ENCODE peak calls at places on chromosomes 5 and 9, in five cellular contexts. Z, X, U, L and H are unnamed samples. For H3K4me1, the result is how much of the 10 kb centered on the place peaks cover.

GRCh38 chr5:43482490-43483064 is 1.1 kb downstream of the TMEM267 start:
- DNase-seq in Z (no peak), X (peak), U (no peak), L (no peak), H (no peak)

GRCh38 chr9:30089428-30089827 is 2295.0 kb upstream of the ACO1 start:
- DNase-seq in Z (no peak), X (no peak), U (no peak), L (no peak), H (no peak)

GRCh38 chr5:94745786-94746730 is 127.6 kb downstream of the SLF1 start:
- DNase-seq in Z (no peak), X (no peak), U (no peak), L (no peak), H (no peak)

GRCh38 chr9:107600060-107600573 is 110.5 kb upstream of the KLF4 start:
- DNase-seq in Z (peak), X (no peak), U (no peak), L (no peak), H (peak)

GRCh38 chr9:91433180-91433579 is 9.5 kb upstream of the NFIL3 start:
- DNase-seq in Z (no peak), X (peak), U (no peak), L (no peak), H (no peak)

GRCh38 chr9:77647659-77648457 is at the start of gene GNA14:
- DNase-seq in Z (peak), X (no peak), U (no peak), L (no peak), H (peak)

GRCh38 chr5:620586-621180 is 8.5 kb downstream of the CEP72 start:
- DNase-seq in Z (peak), X (no peak), U (no peak), L (no peak), H (no peak)

GRCh38 chr9:91814681-91815212 is 135.3 kb downstream of the ROR2 start:
- DNase-seq in Z (no peak), X (no peak), U (no peak), L (no peak), H (no peak)

GRCh38 chr9:95778957-95779356 is 96.5 kb upstream of the ERCC6L2 start:
- DNase-seq in Z (peak), X (no peak), U (no peak), L (peak), H (no peak)

GRCh38 chr5:124659798-124660197 is 86.6 kb downstream of the ZNF608 start:
- DNase-seq in Z (no peak), X (no peak), U (no peak), L (no peak), H (no peak)

GRCh38 chr5:54470677-54471076 is 15.2 kb downstream of the HSPB3 start:
- DNase-seq in Z (no peak), X (no peak), U (no peak), L (no peak), H (no peak)

GRCh38 chr9:16461231-16461840 is 409.1 kb downstream of the BNC2 start:
- DNase-seq in Z (no peak), X (no peak), U (no peak), L (no peak), H (no peak)

GRCh38 chr5:35003018-35003957 is 44.5 kb downstream of the AGXT2 start:
- DNase-seq in Z (peak), X (peak), U (no peak), L (peak), H (no peak)

GRCh38 chr5:132776077-132776931 is 735 bp downstream of the SEPTIN8 start:
- DNase-seq in Z (no peak), X (peak), U (no peak), L (no peak), H (peak)

GRCh38 chr9:107240260-107240659 is 42.8 kb upstream of the RAD23B start:
- DNase-seq in Z (no peak), X (no peak), U (no peak), L (no peak), H (no peak)

GRCh38 chr5:78550891-78551290 is 97.7 kb downstream of the LHFPL2 start:
- DNase-seq in Z (no peak), X (no peak), U (no peak), L (no peak), H (no peak)

GRCh38 chr9:15722888-15723287 is 170.0 kb downstream of the CCDC171 start:
- DNase-seq in Z (no peak), X (no peak), U (no peak), L (no peak), H (no peak)

GRCh38 chr9:129027685-129028191 is 393 bp downstream of the SH3GLB2 start:
- DNase-seq in Z (peak), X (peak), U (no peak), L (peak), H (peak)

GRCh38 chr5:146761809-146762208 is 116.7 kb downstream of the PPP2R2B start:
- DNase-seq in Z (no peak), X (no peak), U (no peak), L (no peak), H (no peak)

GRCh38 chr5:136749016-136749415 is 383.7 kb upstream of the TRPC7 start:
- DNase-seq in Z (no peak), X (no peak), U (no peak), L (no peak), H (no peak)

GRCh38 chr5:95718203-95718602 is 12.9 kb upstream of the RHOBTB3 start:
- DNase-seq in Z (no peak), X (no peak), U (no peak), L (no peak), H (no peak)

GRCh38 chr9:105401651-105402050 is 46.2 kb upstream of the FSD1L start:
- DNase-seq in Z (no peak), X (no peak), U (no peak), L (no peak), H (no peak)

GRCh38 chr5:168766038-168766700 is 187.0 kb upstream of the PANK3 start:
- DNase-seq in Z (no peak), X (no peak), U (no peak), L (no peak), H (no peak)

GRCh38 chr9:72205513-72205912 is 56.3 kb downstream of the GDA start:
- DNase-seq in Z (no peak), X (no peak), U (no peak), L (no peak), H (no peak)

GRCh38 chr9:36275060-36275459 is 16.8 kb upstream of the GNE start:
- DNase-seq in Z (no peak), X (no peak), U (no peak), L (no peak), H (no peak)

GRCh38 chr5:116486588-116486987 is 88.0 kb downstream of the SEMA6A start:
- DNase-seq in Z (no peak), X (no peak), U (no peak), L (no peak), H (no peak)

GRCh38 chr5:123717139-123717538 is 205.2 kb downstream of the CSNK1G3 start:
- DNase-seq in Z (no peak), X (no peak), U (no peak), L (no peak), H (no peak)

GRCh38 chr9:128724744-128725211 is 851 bp upstream of the ZDHHC12 start:
- DNase-seq in Z (peak), X (peak), U (no peak), L (peak), H (peak)

GRCh38 chr5:100799166-100799565 is 103.9 kb downstream of the ST8SIA4 start:
- DNase-seq in Z (no peak), X (no peak), U (no peak), L (no peak), H (no peak)

GRCh38 chr5:132775439-132776076 is 1.5 kb downstream of the SEPTIN8 start:
- DNase-seq in Z (no peak), X (no peak), U (no peak), L (no peak), H (no peak)

GRCh38 chr5:154242442-154242841 is 51.9 kb downstream of the GALNT10 start:
- DNase-seq in Z (no peak), X (no peak), U (no peak), L (no peak), H (no peak)

GRCh38 chr9:11742471-11742870 is 950.7 kb upstream of the TYRP1 start:
- DNase-seq in Z (no peak), X (no peak), U (no peak), L (no peak), H (no peak)

DNA sequence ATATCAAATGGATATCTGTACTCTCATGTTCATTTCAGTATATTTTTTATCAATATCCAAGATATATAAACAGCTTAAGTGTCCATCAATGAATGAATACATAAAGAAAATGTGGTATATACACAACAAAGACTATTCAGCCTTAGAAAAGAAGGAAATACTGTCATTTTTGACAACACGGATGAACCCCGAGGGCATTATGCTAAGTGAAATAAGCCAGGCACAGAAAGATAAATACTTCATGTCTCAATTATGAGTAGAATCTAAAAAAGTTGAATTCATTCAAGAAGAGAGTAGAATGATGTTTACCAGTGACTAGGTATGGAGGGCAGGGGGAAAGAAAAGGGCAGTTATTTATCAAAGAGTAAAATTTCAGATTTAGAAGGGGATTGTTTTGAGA is 949.8 kb upstream of the TYRP1 start:
- DNase-seq in Z (no peak), X (no peak), U (no peak), L (no peak), H (no peak)
- H3K4me1 ChIP-seq in Z (under half), X (under half), U (under half), L (under half), H (under half)

GRCh38 chr5:134763221-134763620 is 4.6 kb downstream of the DDX46 start:
- DNase-seq in Z (no peak), X (no peak), U (no peak), L (no peak), H (no peak)

GRCh38 chr5:134769206-134769605 is 10.6 kb downstream of the DDX46 start:
- DNase-seq in Z (no peak), X (no peak), U (no peak), L (no peak), H (no peak)
- TF ChIP-seq CTCF in Z (no peak), X (no peak), U (no peak), L (no peak), H (no peak)

GRCh38 chr5:172104021-172104420 is 84.0 kb downstream of the STK10 start:
- DNase-seq in Z (no peak), X (no peak), U (no peak), L (no peak), H (no peak)
- TF ChIP-seq POLR2A in Z (no peak), X (no peak), U (no peak), L (no peak), H (no peak)

GRCh38 chr5:64318175-64318574 is 152.5 kb downstream of the RNF180 start:
- DNase-seq in Z (no peak), X (no peak), U (no peak), L (no peak), H (no peak)

DNA sequence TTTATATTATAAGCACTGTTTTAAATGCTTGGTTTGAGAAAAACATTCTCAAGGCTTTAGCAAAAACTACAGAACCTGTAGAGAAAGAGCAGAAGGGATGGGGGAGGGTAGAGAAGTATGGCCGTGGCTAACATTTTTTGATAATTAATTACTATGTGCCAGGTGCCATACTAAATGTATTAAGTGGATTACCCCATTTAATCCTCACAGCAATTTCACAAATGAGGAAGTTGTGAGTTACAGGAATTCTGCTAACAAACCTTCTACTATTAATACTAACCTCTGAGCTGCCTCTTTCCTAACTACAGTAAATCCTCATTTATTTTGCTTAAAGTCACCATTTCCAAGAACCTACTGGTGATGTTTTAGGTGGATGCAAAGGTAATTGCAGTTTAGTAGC is 157.9 kb downstream of the RNF180 start:
- DNase-seq in Z (no peak), X (no peak), U (no peak), L (no peak), H (no peak)
- H3K4me1 ChIP-seq in Z (under half), X (under half), U (under half), L (under half), H (under half)

GRCh38 chr5:138536665-138537315 is 6.2 kb downstream of the ETF1 start:
- DNase-seq in Z (no peak), X (no peak), U (no peak), L (no peak), H (no peak)
- TF ChIP-seq CTCF in Z (no peak), X (peak), U (peak), L (no peak), H (no peak)

GRCh38 chr5:139951296-139951924 is 91.7 kb downstream of the NRG2 start:
- DNase-seq in Z (no peak), X (no peak), U (no peak), L (no peak), H (no peak)
- TF ChIP-seq POLR2A in Z (no peak), X (no peak), U (no peak), L (no peak), H (no peak)

GRCh38 chr9:124297553-124297905 is 39.8 kb downstream of the NEK6 start:
- DNase-seq in Z (peak), X (peak), U (no peak), L (peak), H (peak)

GRCh38 chr9:124297915-124298645 is 40.3 kb downstream of the NEK6 start:
- DNase-seq in Z (no peak), X (no peak), U (no peak), L (no peak), H (no peak)

GRCh38 chr9:124296800-124297552 is 39.2 kb downstream of the NEK6 start:
- DNase-seq in Z (no peak), X (no peak), U (no peak), L (no peak), H (no peak)

GRCh38 chr9:124295097-124295794 is 37.5 kb downstream of the NEK6 start:
- DNase-seq in Z (no peak), X (no peak), U (no peak), L (no peak), H (no peak)

DNA sequence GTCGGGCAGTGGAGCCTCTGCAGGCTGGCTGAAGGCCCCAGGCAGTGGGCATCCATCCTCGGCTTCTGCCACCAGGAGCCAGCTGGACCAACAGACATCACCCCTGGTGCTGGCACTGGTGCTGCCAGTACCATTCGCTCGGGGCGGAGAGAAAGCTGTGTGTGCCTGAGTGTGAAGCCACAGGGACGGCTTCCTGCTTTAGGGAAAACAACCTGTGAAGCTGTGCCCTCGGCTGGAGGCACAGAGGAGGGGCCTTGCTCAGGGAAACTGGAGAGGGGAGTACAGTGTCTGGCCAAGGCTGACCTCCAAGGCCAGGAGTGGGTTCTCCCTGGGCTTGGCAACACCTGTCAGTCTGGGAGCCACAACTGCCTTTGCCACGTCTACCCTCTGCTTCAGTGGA is 38.3 kb downstream of the NEK6 start:
- DNase-seq in Z (no peak), X (no peak), U (no peak), L (no peak), H (no peak)
- H3K4me1 ChIP-seq in Z (under half), X (half or more), U (half or more), L (half or more), H (half or more)

GRCh38 chr5:103256178-103256577 is 2.4 kb upstream of the MACIR start:
- DNase-seq in Z (no peak), X (no peak), U (no peak), L (no peak), H (no peak)
- TF ChIP-seq CTCF in Z (no peak), X (peak), U (no peak), L (no peak), H (no peak)

DNA sequence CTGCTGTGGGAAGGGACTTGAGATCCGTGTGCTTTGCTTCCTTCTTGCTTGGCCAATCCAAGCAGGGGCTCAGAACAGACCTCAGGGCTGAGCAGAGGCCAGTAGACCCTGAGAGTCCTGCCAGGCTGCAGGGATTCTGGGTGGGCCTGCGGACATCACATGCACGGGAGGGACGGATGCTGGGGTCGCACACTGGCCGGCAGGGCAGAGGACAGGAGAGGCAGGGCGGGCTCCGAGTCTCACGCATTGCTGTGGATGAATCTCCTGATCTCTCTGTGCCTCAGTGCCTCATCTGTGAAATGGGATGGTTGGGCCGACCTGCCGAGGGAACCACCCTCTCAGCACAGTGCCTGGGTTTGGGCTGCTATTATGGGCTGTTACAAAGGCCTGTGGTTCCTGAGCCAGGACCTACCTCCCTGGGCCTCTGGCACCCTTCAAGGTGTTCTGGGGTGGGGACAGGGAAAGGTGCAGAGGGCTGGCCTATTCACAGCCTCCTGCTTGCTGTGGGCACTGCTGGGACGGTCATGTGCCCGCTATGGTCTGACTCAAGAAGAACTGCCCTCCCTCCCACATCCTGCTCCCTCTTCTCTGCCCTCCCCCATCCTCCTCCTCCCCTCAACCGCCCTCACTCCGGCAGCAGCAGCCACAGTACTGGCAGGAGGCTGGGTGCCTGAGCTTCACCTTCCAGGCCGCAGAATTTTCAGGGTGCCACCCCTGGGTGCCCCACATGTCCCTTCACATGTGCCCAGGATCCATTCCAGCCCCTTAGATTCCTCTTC is 43.3 kb downstream of the NCS1 start:
- DNase-seq in Z (peak), X (no peak), U (no peak), L (no peak), H (peak)
- TF ChIP-seq POLR2A in Z (no peak), X (no peak), U (no peak), L (no peak), H (no peak)